ENCODE peak calls at places on chromosomes 7 and 10, in four cellular contexts. One of them, this sample, is unnamed.

GRCh38 chr7:138223402-138223872 is 147.2 kb downstream of the AKR1D1 start:
- DNase-seq in CD8-positive, alpha-beta memory T cell: no peak
- DNase-seq in GM23248: no peak
- DNase-seq in naive thymus-derived CD4-positive, alpha-beta T cell: no peak
- DNase-seq in this sample: no peak

GRCh38 chr10:104824378-104825006 is 183.4 kb downstream of the SORCS3 start:
- DNase-seq in CD8-positive, alpha-beta memory T cell: peak; percentile 1
- DNase-seq in GM23248: peak; percentile 51
- DNase-seq in naive thymus-derived CD4-positive, alpha-beta T cell: no peak
- DNase-seq in this sample: peak; percentile 83

GRCh38 chr10:69123306-69123746 is 652 bp upstream of the VPS26A start:
- DNase-seq in CD8-positive, alpha-beta memory T cell: no peak
- DNase-seq in GM23248: peak; percentile 88
- DNase-seq in naive thymus-derived CD4-positive, alpha-beta T cell: no peak
- DNase-seq in this sample: peak; percentile 83

GRCh38 chr10:10883737-10884136 is 133.9 kb upstream of the CELF2 start:
- DNase-seq in CD8-positive, alpha-beta memory T cell: no peak
- DNase-seq in GM23248: no peak
- DNase-seq in naive thymus-derived CD4-positive, alpha-beta T cell: no peak
- DNase-seq in this sample: no peak

GRCh38 chr10:16777473-16778370 is 39.5 kb downstream of the RSU1 start:
- DNase-seq in CD8-positive, alpha-beta memory T cell: peak; percentile 50
- DNase-seq in GM23248: peak; percentile 69
- DNase-seq in naive thymus-derived CD4-positive, alpha-beta T cell: no peak
- DNase-seq in this sample: peak; percentile 79

GRCh38 chr7:23333671-23334246 is 34.6 kb downstream of the MALSU1 start:
- DNase-seq in CD8-positive, alpha-beta memory T cell: no peak
- DNase-seq in GM23248: peak; percentile 98
- DNase-seq in naive thymus-derived CD4-positive, alpha-beta T cell: no peak
- DNase-seq in this sample: no peak

GRCh38 chr10:110244550-110244949 is 37.1 kb downstream of the MXI1 start:
- DNase-seq in CD8-positive, alpha-beta memory T cell: no peak
- DNase-seq in GM23248: no peak
- DNase-seq in naive thymus-derived CD4-positive, alpha-beta T cell: no peak
- DNase-seq in this sample: no peak

GRCh38 chr7:41437257-41438196 is 265.4 kb downstream of the INHBA start:
- DNase-seq in CD8-positive, alpha-beta memory T cell: no peak
- DNase-seq in GM23248: peak; percentile 29
- DNase-seq in naive thymus-derived CD4-positive, alpha-beta T cell: no peak
- DNase-seq in this sample: no peak

GRCh38 chr10:126565456-126565855 is 105.0 kb downstream of the C10orf90 start:
- DNase-seq in CD8-positive, alpha-beta memory T cell: no peak
- DNase-seq in GM23248: no peak
- DNase-seq in naive thymus-derived CD4-positive, alpha-beta T cell: no peak
- DNase-seq in this sample: peak; percentile 19

GRCh38 chr7:151025924-151026671 is 1.8 kb upstream of the ATG9B start:
- DNase-seq in CD8-positive, alpha-beta memory T cell: no peak
- DNase-seq in GM23248: peak; percentile 56
- DNase-seq in naive thymus-derived CD4-positive, alpha-beta T cell: no peak
- DNase-seq in this sample: no peak

GRCh38 chr7:22729180-22729579 is 2.2 kb downstream of the IL6 start:
- DNase-seq in CD8-positive, alpha-beta memory T cell: no peak
- DNase-seq in GM23248: peak; percentile 26
- DNase-seq in naive thymus-derived CD4-positive, alpha-beta T cell: no peak
- DNase-seq in this sample: no peak

GRCh38 chr7:82021713-82022112 is 251.9 kb upstream of the HGF start:
- DNase-seq in CD8-positive, alpha-beta memory T cell: no peak
- DNase-seq in GM23248: no peak
- DNase-seq in naive thymus-derived CD4-positive, alpha-beta T cell: no peak
- DNase-seq in this sample: no peak

GRCh38 chr10:35355971-35356724 is 19.8 kb downstream of the CCNY start:
- DNase-seq in CD8-positive, alpha-beta memory T cell: no peak
- DNase-seq in GM23248: peak; percentile 79
- DNase-seq in naive thymus-derived CD4-positive, alpha-beta T cell: peak; percentile 40
- DNase-seq in this sample: no peak

GRCh38 chr10:3785849-3786290 is 861 bp upstream of the KLF6 start:
- DNase-seq in CD8-positive, alpha-beta memory T cell: peak; percentile 37
- DNase-seq in GM23248: peak; percentile 67
- DNase-seq in naive thymus-derived CD4-positive, alpha-beta T cell: peak; percentile 66
- DNase-seq in this sample: peak; percentile 55

GRCh38 chr10:32600317-32600716 is 154.4 kb downstream of the CCDC7 start:
- DNase-seq in CD8-positive, alpha-beta memory T cell: no peak
- DNase-seq in GM23248: no peak
- DNase-seq in naive thymus-derived CD4-positive, alpha-beta T cell: no peak
- DNase-seq in this sample: no peak
- H3K4me3 ChIP-seq in CD8-positive, alpha-beta memory T cell: no peak overlapping the region
- H3K4me3 ChIP-seq in GM23248: no peak overlapping the region
- H3K4me3 ChIP-seq in naive thymus-derived CD4-positive, alpha-beta T cell: no peak overlapping the region
- H3K4me3 ChIP-seq in this sample: no peak overlapping the region

GRCh38 chr10:114257488-114257887 is 18.4 kb downstream of the VWA2 start:
- DNase-seq in CD8-positive, alpha-beta memory T cell: no peak
- DNase-seq in GM23248: no peak
- DNase-seq in naive thymus-derived CD4-positive, alpha-beta T cell: no peak
- DNase-seq in this sample: no peak

GRCh38 chr10:114261116-114261515 is 22.1 kb downstream of the VWA2 start:
- DNase-seq in CD8-positive, alpha-beta memory T cell: no peak
- DNase-seq in GM23248: peak; percentile 45
- DNase-seq in naive thymus-derived CD4-positive, alpha-beta T cell: no peak
- DNase-seq in this sample: no peak

GRCh38 chr10:114260366-114260765 is 21.3 kb downstream of the VWA2 start:
- DNase-seq in CD8-positive, alpha-beta memory T cell: no peak
- DNase-seq in GM23248: no peak
- DNase-seq in naive thymus-derived CD4-positive, alpha-beta T cell: no peak
- DNase-seq in this sample: no peak

GRCh38 chr10:114258274-114258840 is 19.3 kb downstream of the VWA2 start:
- DNase-seq in CD8-positive, alpha-beta memory T cell: no peak
- DNase-seq in GM23248: no peak
- DNase-seq in naive thymus-derived CD4-positive, alpha-beta T cell: no peak
- DNase-seq in this sample: no peak

GRCh38 chr10:114259825-114260224 is 20.8 kb downstream of the VWA2 start:
- DNase-seq in CD8-positive, alpha-beta memory T cell: no peak
- DNase-seq in GM23248: peak; percentile 89
- DNase-seq in naive thymus-derived CD4-positive, alpha-beta T cell: no peak
- DNase-seq in this sample: no peak
- H3K27ac ChIP-seq in CD8-positive, alpha-beta memory T cell: no peak overlapping the region
- H3K27ac ChIP-seq in GM23248: peak overlapping the region; percentile 46
- H3K27ac ChIP-seq in naive thymus-derived CD4-positive, alpha-beta T cell: no peak overlapping the region
- H3K27ac ChIP-seq in this sample: no peak overlapping the region

GRCh38 chr7:27117687-27118491 is 12.7 kb downstream of the HOXA4 start:
- DNase-seq in CD8-positive, alpha-beta memory T cell: no peak
- DNase-seq in GM23248: no peak
- DNase-seq in naive thymus-derived CD4-positive, alpha-beta T cell: no peak
- DNase-seq in this sample: no peak

GRCh38 chr7:27115161-27116018 is 12.9 kb upstream of the HOXA2 start:
- DNase-seq in CD8-positive, alpha-beta memory T cell: no peak
- DNase-seq in GM23248: peak; percentile 21
- DNase-seq in naive thymus-derived CD4-positive, alpha-beta T cell: no peak
- DNase-seq in this sample: peak; percentile 50

GRCh38 chr7:27116962-27117686 is 13.4 kb downstream of the HOXA4 start:
- DNase-seq in CD8-positive, alpha-beta memory T cell: no peak
- DNase-seq in GM23248: no peak
- DNase-seq in naive thymus-derived CD4-positive, alpha-beta T cell: no peak
- DNase-seq in this sample: no peak

GRCh38 chr7:27116019-27116411 is 13.5 kb upstream of the HOXA2 start:
- DNase-seq in CD8-positive, alpha-beta memory T cell: no peak
- DNase-seq in GM23248: no peak
- DNase-seq in naive thymus-derived CD4-positive, alpha-beta T cell: no peak
- DNase-seq in this sample: no peak

GRCh38 chr7:27116521-27116946 is 14.0 kb downstream of the HOXA4 start:
- DNase-seq in CD8-positive, alpha-beta memory T cell: no peak
- DNase-seq in GM23248: no peak
- DNase-seq in naive thymus-derived CD4-positive, alpha-beta T cell: no peak
- DNase-seq in this sample: no peak
- H3K4me3 ChIP-seq in CD8-positive, alpha-beta memory T cell: no peak overlapping the region
- H3K4me3 ChIP-seq in GM23248: no peak overlapping the region
- H3K4me3 ChIP-seq in naive thymus-derived CD4-positive, alpha-beta T cell: no peak overlapping the region
- H3K4me3 ChIP-seq in this sample: no peak overlapping the region

GRCh38 chr10:32970910-32971309 is 12.9 kb upstream of the ITGB1 start:
- DNase-seq in CD8-positive, alpha-beta memory T cell: no peak
- DNase-seq in GM23248: no peak
- DNase-seq in naive thymus-derived CD4-positive, alpha-beta T cell: no peak
- DNase-seq in this sample: no peak
- H3K27ac ChIP-seq in CD8-positive, alpha-beta memory T cell: peak overlapping the region; percentile 57
- H3K27ac ChIP-seq in GM23248: no peak overlapping the region
- H3K27ac ChIP-seq in naive thymus-derived CD4-positive, alpha-beta T cell: no peak overlapping the region
- H3K27ac ChIP-seq in this sample: no peak overlapping the region

GRCh38 chr7:120421151-120421651 is 148.2 kb downstream of the KCND2 start:
- DNase-seq in CD8-positive, alpha-beta memory T cell: no peak
- DNase-seq in GM23248: no peak
- DNase-seq in naive thymus-derived CD4-positive, alpha-beta T cell: no peak
- DNase-seq in this sample: no peak
- H3K4me3 ChIP-seq in CD8-positive, alpha-beta memory T cell: no peak overlapping the region
- H3K4me3 ChIP-seq in GM23248: no peak overlapping the region
- H3K4me3 ChIP-seq in naive thymus-derived CD4-positive, alpha-beta T cell: no peak overlapping the region
- H3K4me3 ChIP-seq in this sample: no peak overlapping the region

DNA sequence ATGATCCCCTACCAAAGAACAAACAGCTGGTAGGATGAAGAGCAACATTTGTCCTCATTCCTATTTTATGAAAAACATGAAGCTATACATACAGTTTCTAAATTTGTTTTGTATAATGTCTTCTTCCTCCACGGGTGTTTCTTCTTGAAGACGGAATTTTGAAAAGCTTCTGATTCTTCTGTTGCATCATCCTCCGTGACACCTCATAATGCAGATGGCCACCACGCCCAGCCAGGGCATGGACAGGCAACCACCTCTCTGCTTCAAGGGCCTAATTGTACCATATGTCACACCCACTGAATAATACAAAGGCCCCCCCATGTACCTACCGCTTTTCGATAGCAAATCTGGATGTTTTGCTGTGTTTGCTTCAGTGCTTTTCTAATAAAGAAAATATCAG is at the start of gene SUN3:
- DNase-seq in CD8-positive, alpha-beta memory T cell: no peak
- DNase-seq in GM23248: no peak
- DNase-seq in naive thymus-derived CD4-positive, alpha-beta T cell: no peak
- DNase-seq in this sample: no peak
- H3K27ac ChIP-seq in CD8-positive, alpha-beta memory T cell: no peak within 1 kb of the TSS
- H3K27ac ChIP-seq in GM23248: no peak within 1 kb of the TSS
- H3K27ac ChIP-seq in naive thymus-derived CD4-positive, alpha-beta T cell: no peak within 1 kb of the TSS
- H3K27ac ChIP-seq in this sample: no peak within 1 kb of the TSS

GRCh38 chr7:106635411-106635810 is 25.5 kb downstream of the CCDC71L start:
- DNase-seq in CD8-positive, alpha-beta memory T cell: no peak
- DNase-seq in GM23248: no peak
- DNase-seq in naive thymus-derived CD4-positive, alpha-beta T cell: no peak
- DNase-seq in this sample: no peak

GRCh38 chr7:106643189-106643588 is 17.8 kb downstream of the CCDC71L start:
- DNase-seq in CD8-positive, alpha-beta memory T cell: no peak
- DNase-seq in GM23248: no peak
- DNase-seq in naive thymus-derived CD4-positive, alpha-beta T cell: no peak
- DNase-seq in this sample: no peak

GRCh38 chr7:106644999-106645398 is 16.0 kb downstream of the CCDC71L start:
- DNase-seq in CD8-positive, alpha-beta memory T cell: no peak
- DNase-seq in GM23248: no peak
- DNase-seq in naive thymus-derived CD4-positive, alpha-beta T cell: no peak
- DNase-seq in this sample: no peak

GRCh38 chr7:106639476-106640334 is 21.3 kb downstream of the CCDC71L start:
- DNase-seq in CD8-positive, alpha-beta memory T cell: no peak
- DNase-seq in GM23248: no peak
- DNase-seq in naive thymus-derived CD4-positive, alpha-beta T cell: no peak
- DNase-seq in this sample: no peak

GRCh38 chr7:106640368-106641141 is 20.4 kb downstream of the CCDC71L start:
- DNase-seq in CD8-positive, alpha-beta memory T cell: no peak
- DNase-seq in GM23248: peak; percentile 67
- DNase-seq in naive thymus-derived CD4-positive, alpha-beta T cell: no peak
- DNase-seq in this sample: no peak
- H3K4me3 ChIP-seq in CD8-positive, alpha-beta memory T cell: no peak overlapping the region
- H3K4me3 ChIP-seq in GM23248: no peak overlapping the region
- H3K4me3 ChIP-seq in naive thymus-derived CD4-positive, alpha-beta T cell: no peak overlapping the region
- H3K4me3 ChIP-seq in this sample: no peak overlapping the region

DNA sequence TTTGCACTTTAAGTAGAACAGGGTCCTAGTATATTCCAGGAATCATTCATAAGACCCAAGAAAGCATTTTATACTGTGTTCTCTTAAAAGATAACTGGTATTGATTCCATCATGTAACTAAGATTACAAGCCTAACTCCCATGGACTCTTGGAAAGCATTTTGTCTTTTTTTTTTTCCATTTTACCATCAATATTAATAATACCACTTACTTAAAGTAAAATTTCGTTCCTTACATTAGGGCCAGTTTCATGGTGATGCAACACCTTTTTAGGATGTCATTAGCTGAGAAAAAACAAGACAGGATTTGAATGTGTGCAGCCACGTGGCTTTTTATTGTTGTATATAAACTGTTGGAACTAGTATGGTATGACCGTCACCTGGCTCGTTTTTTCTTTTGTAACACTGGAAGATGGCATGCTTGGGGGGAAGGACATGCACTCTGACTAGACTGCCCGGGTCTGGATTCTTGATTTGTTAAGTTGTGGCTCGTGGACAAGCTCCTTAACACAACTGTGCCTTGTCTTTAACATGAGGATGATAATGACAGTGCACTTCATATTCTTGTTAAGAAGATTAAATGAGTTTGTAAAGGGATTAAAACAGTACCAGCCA is 42.1 kb downstream of the ARHGAP21 start:
- DNase-seq in CD8-positive, alpha-beta memory T cell: no peak
- DNase-seq in GM23248: no peak
- DNase-seq in naive thymus-derived CD4-positive, alpha-beta T cell: no peak
- DNase-seq in this sample: no peak
- H3K27ac ChIP-seq in CD8-positive, alpha-beta memory T cell: peak overlapping the region; percentile 32
- H3K27ac ChIP-seq in GM23248: peak overlapping the region; percentile 8
- H3K27ac ChIP-seq in naive thymus-derived CD4-positive, alpha-beta T cell: no peak overlapping the region
- H3K27ac ChIP-seq in this sample: no peak overlapping the region

DNA sequence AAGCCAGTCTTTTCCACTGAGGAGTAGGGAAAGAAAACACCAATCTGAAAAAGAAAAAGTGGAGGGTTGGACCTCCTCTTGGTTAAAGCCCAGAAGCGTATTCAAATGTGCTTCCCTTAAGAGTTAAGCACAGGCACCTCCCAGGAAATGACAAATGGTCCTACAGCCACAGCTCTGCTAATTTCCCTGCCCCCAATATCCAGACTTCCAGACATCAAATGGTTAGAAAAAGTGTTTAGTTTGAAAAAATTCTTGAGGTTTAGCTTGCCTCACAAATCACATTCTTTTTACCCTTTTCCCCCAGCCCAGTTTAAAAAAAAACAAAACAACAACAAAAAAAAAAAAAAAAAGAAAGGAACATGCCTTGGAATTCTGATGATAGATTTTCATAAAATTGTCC is 19.0 kb upstream of the COL1A2 start:
- DNase-seq in CD8-positive, alpha-beta memory T cell: no peak
- DNase-seq in GM23248: peak; percentile 96
- DNase-seq in naive thymus-derived CD4-positive, alpha-beta T cell: no peak
- DNase-seq in this sample: no peak
- H3K4me3 ChIP-seq in CD8-positive, alpha-beta memory T cell: no peak overlapping the region
- H3K4me3 ChIP-seq in GM23248: peak overlapping the region; percentile 72
- H3K4me3 ChIP-seq in naive thymus-derived CD4-positive, alpha-beta T cell: no peak overlapping the region
- H3K4me3 ChIP-seq in this sample: peak overlapping the region; percentile 16

This sample was measured in neural progenitor cell.